ENCODE peak calls at places on chromosomes 11 and 22, in seven cellular contexts. D is activated T-helper 1 cell treated with anti-CD3 and anti-CD28 coated beads, Interleukin-2, amount 50 U/mL, for 16 hours; O is HT1080; W is endothelial cell; B is pulmonary artery endothelial cell; K is activated T-cell treated with anti-CD3 and anti-CD28 coated beads, Interleukin-2, amount 50 U/mL, for 24 hours; P is stimulated activated CD4-positive, alpha-beta T cell treated with anti-CD3 and anti-CD28 coated beads, Interleukin-4, amount 100 ng/mL, for 4 hours. L is an unnamed sample.

GRCh38 chr11:111378185-111378772 is 796 bp downstream of the POU2AF1 start:
- DNase-seq in W (no peak), K (no peak), D (no peak), P (no peak), O (no peak), B (no peak), L (no peak)

GRCh38 chr11:63764712-63765631 is 3.6 kb downstream of the ZFTA start:
- DNase-seq in D (no peak), O (no peak), B (no peak), W (no peak), K (no peak), P (no peak), L (no peak)

GRCh38 chr11:810040-810567 is 337 bp downstream of the RPLP2 start:
- DNase-seq in B (no peak), D (no peak), W (no peak), K (no peak), P (no peak), O (no peak), L (no peak)

GRCh38 chr11:66327171-66328035 is 8.8 kb downstream of the RIN1 start:
- DNase-seq in D (no peak), W (no peak), O (peak), P (no peak), B (no peak), K (no peak), L (no peak)

GRCh38 chr11:14611939-14612338 is 31.7 kb upstream of the PDE3B start:
- DNase-seq in B (no peak), D (no peak), K (no peak), O (no peak), W (no peak), P (no peak), L (no peak)

GRCh38 chr11:8325905-8326304 is 62.2 kb upstream of the LMO1 start:
- DNase-seq in B (no peak), O (no peak), W (no peak), D (no peak), P (no peak), K (no peak), L (no peak)

GRCh38 chr11:45087301-45087700 is 59.1 kb upstream of the PRDM11 start:
- DNase-seq in P (no peak), D (no peak), O (no peak), B (no peak), K (no peak), W (no peak), L (no peak)

GRCh38 chr22:30878516-30879365 is 89.8 kb downstream of the MORC2 start:
- DNase-seq in B (no peak), W (no peak), P (no peak), O (no peak), D (no peak), K (no peak), L (no peak)

GRCh38 chr11:115334932-115335788 is 169.1 kb downstream of the CADM1 start:
- DNase-seq in B (no peak), K (no peak), O (peak), P (no peak), W (no peak), D (no peak), L (no peak)

GRCh38 chr11:79201637-79202347 is 239.0 kb downstream of the TENM4 start:
- DNase-seq in O (peak), K (no peak), D (no peak), W (no peak), P (no peak), B (no peak), L (no peak)

GRCh38 chr22:19770349-19771220 is 10.0 kb downstream of the TBX1 start:
- DNase-seq in W (no peak), P (no peak), O (no peak), D (no peak), K (no peak), B (no peak), L (peak)

GRCh38 chr11:130473795-130474377 is 25.4 kb downstream of the ADAMTS15 start:
- DNase-seq in K (no peak), P (no peak), O (no peak), B (no peak), D (no peak), W (no peak), L (no peak)

GRCh38 chr22:22397292-22397870 is 111.2 kb downstream of the ZNF280B start:
- DNase-seq in O (peak), W (peak), B (no peak), D (no peak), K (no peak), P (no peak), L (no peak)

GRCh38 chr11:69588270-69588669 is 52.7 kb upstream of the CCND1 start:
- DNase-seq in O (peak), D (no peak), B (no peak), K (no peak), P (no peak), W (no peak), L (no peak)

GRCh38 chr11:134046681-134047449 is 22.0 kb upstream of the JAM3 start:
- DNase-seq in O (no peak), D (no peak), K (peak), P (no peak), B (no peak), W (no peak), L (no peak)

GRCh38 chr22:27299181-27300085 is 502.1 kb downstream of the MN1 start:
- DNase-seq in D (no peak), K (no peak), O (no peak), B (no peak), P (no peak), W (no peak), L (peak)

GRCh38 chr22:17097062-17097461 is 12.3 kb downstream of the IL17RA start:
- DNase-seq in P (no peak), B (no peak), W (no peak), D (no peak), O (no peak), K (peak), L (no peak)

GRCh38 chr22:29313126-29314071 is 2.1 kb downstream of the RASL10A start:
- DNase-seq in K (peak), O (no peak), W (no peak), P (no peak), B (no peak), D (no peak), L (peak)

GRCh38 chr11:17574799-17575144 is 27.7 kb downstream of the OTOG start:
- DNase-seq in P (no peak), K (no peak), O (no peak), D (no peak), W (no peak), B (no peak), L (no peak)

GRCh38 chr11:42251984-42252383 is 792.5 kb upstream of the LRRC4C start:
- DNase-seq in W (no peak), K (no peak), B (no peak), D (no peak), O (peak), P (no peak), L (no peak)

GRCh38 chr11:10703544-10703943 is 10.0 kb upstream of the IRAG1 start:
- DNase-seq in B (no peak), P (no peak), O (no peak), K (no peak), D (no peak), W (no peak), L (no peak)

GRCh38 chr11:124717786-124718634 is 21.7 kb upstream of the NRGN start:
- DNase-seq in O (peak), W (peak), P (no peak), K (no peak), B (no peak), D (no peak), L (peak)

GRCh38 chr11:76592961-76593360 is 77.6 kb downstream of the LRRC32 start:
- DNase-seq in P (no peak), W (no peak), D (no peak), B (no peak), O (no peak), K (no peak), L (no peak)

GRCh38 chr22:50699754-50700386 is 27.2 kb downstream of the SHANK3 start:
- DNase-seq in O (no peak), B (no peak), K (no peak), W (no peak), D (no peak), P (no peak), L (no peak)

GRCh38 chr11:10302294-10302743 is 2.6 kb upstream of the ADM start:
- DNase-seq in O (no peak), W (no peak), B (no peak), D (no peak), P (no peak), K (no peak), L (peak)

GRCh38 chr11:128886401-128887119 is 4.6 kb upstream of the KCNJ5 start:
- DNase-seq in K (no peak), O (peak), P (no peak), B (no peak), W (peak), D (no peak), L (no peak)